ENCODE peak calls at places on chromosomes 6 and 20, in four cellular contexts. M is SK-N-SH, G is NT2/D1, R is DND-41. E is an unnamed sample. For H3K27me3, the result is how much of the 10 kb centered on the place peaks cover.

GRCh38 chr20:52645822-52646221 is 326.3 kb upstream of the TSHZ2 start:
- DNase-seq in G (no peak), R (no peak), M (no peak), E (no peak)

GRCh38 chr20:56245761-56246160 is 2.8 kb upstream of the MC3R start:
- DNase-seq in R (no peak), M (no peak), G (no peak), E (no peak)

GRCh38 chr6:4313044-4313686 is 177.8 kb upstream of the ECI2 start:
- DNase-seq in R (no peak), M (no peak), G (no peak), E (no peak)

GRCh38 chr20:36407196-36407733 is 101.1 kb downstream of the DLGAP4 start:
- DNase-seq in G (no peak), M (no peak), R (no peak), E (no peak)

GRCh38 chr6:7590918-7591302 is 912 bp downstream of the SNRNP48 start:
- DNase-seq in R (peak), G (no peak), M (peak), E (no peak)

GRCh38 chr20:16115891-16116577 is 457.2 kb downstream of the KIF16B start:
- DNase-seq in M (no peak), G (no peak), R (no peak), E (no peak)

GRCh38 chr6:111033628-111034289 is 51.9 kb downstream of the RPF2 start:
- DNase-seq in G (no peak), M (no peak), R (no peak), E (no peak)

GRCh38 chr20:32483351-32484220 is 101.5 kb downstream of the NOL4L start:
- DNase-seq in R (peak), G (no peak), M (peak), E (peak)

GRCh38 chr6:108083349-108083748 is 8.8 kb upstream of the OSTM1 start:
- DNase-seq in M (no peak), R (no peak), G (no peak), E (no peak)

GRCh38 chr20:58109918-58110635 is 118.4 kb downstream of the ANKRD60 start:
- DNase-seq in M (no peak), R (no peak), G (no peak), E (no peak)

GRCh38 chr6:169964440-169965212 is 213.2 kb downstream of the ERMARD start:
- DNase-seq in G (no peak), M (peak), R (no peak), E (no peak)

GRCh38 chr6:42249279-42249678 is 31.6 kb upstream of the MRPS10 start:
- DNase-seq in R (no peak), G (no peak), M (no peak), E (no peak)

GRCh38 chr6:15444881-15445280 is 199.0 kb downstream of the JARID2 start:
- DNase-seq in R (peak), M (peak), G (no peak), E (no peak)

GRCh38 chr20:60105404-60105803 is 147.2 kb downstream of the CDH26 start:
- DNase-seq in M (no peak), G (no peak), R (no peak), E (no peak)

GRCh38 chr20:60101894-60102281 is 143.7 kb downstream of the CDH26 start:
- DNase-seq in G (no peak), M (no peak), R (no peak), E (no peak)

GRCh38 chr20:60102665-60103210 is 144.5 kb downstream of the CDH26 start:
- DNase-seq in G (no peak), M (no peak), R (no peak), E (no peak)

GRCh38 chr20:60107621-60108020 is 149.4 kb downstream of the CDH26 start:
- DNase-seq in R (no peak), M (no peak), G (no peak), E (no peak)

GRCh38 chr20:60104980-60105379 is 146.8 kb downstream of the CDH26 start:
- DNase-seq in G (peak), R (no peak), M (no peak), E (no peak)
- H3K27me3 ChIP-seq in G (under half), R (under half), M (under half), E (under half)

DNA sequence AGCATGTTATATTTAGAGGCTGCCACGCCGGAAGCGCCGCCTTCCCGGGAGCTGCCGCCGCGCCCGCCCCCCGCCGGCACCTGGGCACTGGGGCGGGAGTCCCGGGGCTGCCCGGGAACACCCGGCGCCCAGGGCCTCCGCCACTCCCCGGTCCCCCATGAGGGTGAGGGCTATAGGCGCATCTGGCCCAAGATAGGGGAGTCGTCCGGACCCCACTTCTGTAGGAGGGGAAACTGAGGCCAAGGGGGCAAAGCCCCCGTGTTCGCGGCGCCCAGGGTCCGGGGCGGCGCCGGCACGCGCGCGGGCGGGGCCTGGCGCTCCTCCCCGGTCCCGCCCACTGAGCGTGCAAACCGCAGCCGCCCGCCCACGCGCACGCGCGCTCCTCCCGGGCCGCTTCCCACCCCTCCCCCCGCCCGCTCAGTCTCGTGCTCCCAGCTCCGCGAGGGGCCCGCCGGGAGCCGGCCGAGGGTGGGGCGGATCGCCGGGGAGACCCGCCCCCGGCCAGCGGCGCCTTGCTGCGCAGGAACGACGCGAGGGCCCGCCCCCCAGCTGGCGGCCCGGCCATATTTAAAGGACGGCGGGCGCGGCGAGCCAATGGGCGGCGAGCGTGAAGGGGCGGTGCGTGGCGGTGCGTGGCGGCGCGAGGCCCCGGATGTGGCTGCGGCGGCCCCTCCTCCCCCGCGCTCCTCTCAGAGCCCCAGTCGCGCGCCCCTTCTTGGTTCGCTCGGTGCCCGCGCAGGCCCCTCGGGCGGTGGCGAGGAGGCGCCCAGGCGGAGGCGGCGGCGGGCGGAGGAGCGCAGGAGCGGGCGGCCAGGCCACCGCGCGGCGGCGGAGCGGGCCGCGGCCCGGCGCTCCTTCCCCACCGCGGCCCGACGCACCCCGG is at the start of gene LSM14B:
- DNase-seq in M (peak), G (peak), R (peak), E (peak)
- H3K27me3 ChIP-seq in M (under half), G (under half), R (under half), E (under half)

DNA sequence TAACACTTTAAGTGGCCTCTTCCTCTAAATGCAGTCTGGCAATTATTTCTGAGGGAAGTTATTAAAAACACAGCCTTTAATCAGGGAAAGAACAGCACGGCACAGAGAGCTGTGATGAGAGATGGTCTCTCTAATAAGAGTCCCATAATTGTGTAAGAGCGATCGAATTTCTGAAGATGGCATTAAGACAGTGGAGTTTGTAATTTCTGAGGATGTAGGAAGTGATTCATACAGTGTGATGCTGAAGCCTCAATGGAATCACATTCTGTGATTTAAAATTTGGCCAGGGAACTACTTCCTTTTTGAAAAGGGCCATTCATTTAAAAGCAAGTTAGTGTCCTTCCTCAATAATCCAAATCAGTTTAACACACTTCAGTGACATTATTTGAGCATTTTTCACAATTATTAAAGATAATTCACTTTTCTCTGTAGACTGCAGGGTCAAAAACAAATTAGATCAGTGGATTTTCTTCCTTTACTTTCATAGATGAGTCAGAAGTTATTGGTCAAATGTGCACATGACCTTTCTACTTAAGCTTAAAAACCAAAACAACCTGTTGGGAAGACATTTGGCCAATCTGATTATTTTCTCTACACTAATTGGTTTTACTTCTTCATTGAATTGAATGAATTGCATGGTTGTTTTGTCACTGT is 52.3 kb upstream of the EDN3 start:
- DNase-seq in G (no peak), M (no peak), R (no peak), E (no peak)
- H3K27me3 ChIP-seq in G (under half), M (under half), R (half or more), E (under half)

GRCh38 chr20:17406191-17406590 is 125.0 kb downstream of the BFSP1 start:
- DNase-seq in M (no peak), R (no peak), G (no peak), E (no peak)
- H3K27me3 ChIP-seq in M (under half), R (under half), G (under half), E (under half)

DNA sequence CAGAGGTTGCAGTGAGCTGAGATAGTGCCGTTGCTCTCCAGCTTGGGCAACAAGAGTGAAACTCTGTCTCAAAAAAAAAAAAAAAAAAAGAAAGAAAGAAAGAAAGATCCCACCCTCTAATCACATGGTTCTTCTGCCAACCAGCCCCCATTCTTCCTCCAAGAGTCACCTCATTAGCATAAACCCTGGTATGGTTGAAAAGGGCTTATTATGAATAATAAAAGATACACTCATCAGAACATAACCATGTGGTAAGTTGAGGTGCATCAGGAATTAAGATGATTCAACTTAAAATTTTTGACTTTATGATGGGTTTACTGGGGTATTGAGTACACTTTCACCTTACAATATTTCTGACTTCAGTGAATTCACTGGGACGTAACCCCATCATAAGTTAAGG is 793 bp upstream of the TRIM40 start:
- DNase-seq in M (no peak), R (no peak), G (no peak), E (no peak)
- H3K27me3 ChIP-seq in M (half or more), R (under half), G (under half), E (under half)

GRCh38 chr20:210809-211502 is 16.1 kb upstream of the DEFB129 start:
- DNase-seq in R (no peak), M (no peak), G (no peak), E (no peak)
- H3K27me3 ChIP-seq in R (under half), M (under half), G (under half), E (under half)

GRCh38 chr6:1613631-1614447 is 4.1 kb downstream of the FOXC1 start:
- DNase-seq in G (no peak), M (peak), R (no peak), E (no peak)
- H3K27me3 ChIP-seq in G (half or more), M (under half), R (under half), E (under half)

E was measured in CD8-positive, alpha-beta memory T cell.